ENCODE peak calls at places on chromosome 11, in seven cellular contexts. One of them, this sample, is unnamed.

GRCh38 chr11:96015911-96016565 is 92.1 kb upstream of the MTMR2 start:
- DNase-seq in AG09309: no peak
- DNase-seq in effector CD4-positive, alpha-beta T cell: peak; percentile 30
- DNase-seq in sigmoid colon: no peak
- DNase-seq in fibroblast of lung: no peak
- DNase-seq in SW 1271: no peak
- DNase-seq in NCI-H524: no peak
- DNase-seq in this sample: peak; percentile 18

GRCh38 chr11:33857924-33858323 is 34.0 kb downstream of the LMO2 start:
- DNase-seq in NCI-H524: peak; percentile 40
- DNase-seq in AG09309: peak; percentile 5
- DNase-seq in sigmoid colon: peak; percentile 84
- DNase-seq in fibroblast of lung: peak; percentile 69
- DNase-seq in effector CD4-positive, alpha-beta T cell: peak; percentile 49
- DNase-seq in SW 1271: peak; percentile 42
- DNase-seq in this sample: peak; percentile 80

GRCh38 chr11:12506502-12506921 is 129.1 kb downstream of the PARVA start:
- DNase-seq in AG09309: peak; percentile 57
- DNase-seq in SW 1271: no peak
- DNase-seq in fibroblast of lung: peak; percentile 33
- DNase-seq in effector CD4-positive, alpha-beta T cell: no peak
- DNase-seq in sigmoid colon: no peak
- DNase-seq in NCI-H524: no peak
- DNase-seq in this sample: no peak

GRCh38 chr11:20754957-20755356 is 85.6 kb downstream of the NELL1 start:
- DNase-seq in effector CD4-positive, alpha-beta T cell: no peak
- DNase-seq in sigmoid colon: no peak
- DNase-seq in NCI-H524: no peak
- DNase-seq in SW 1271: no peak
- DNase-seq in fibroblast of lung: no peak
- DNase-seq in AG09309: no peak
- DNase-seq in this sample: peak; percentile 66

GRCh38 chr11:112784323-112785073 is 176.7 kb upstream of the NCAM1 start:
- DNase-seq in effector CD4-positive, alpha-beta T cell: no peak
- DNase-seq in sigmoid colon: peak; percentile 88
- DNase-seq in AG09309: peak; percentile 39
- DNase-seq in SW 1271: no peak
- DNase-seq in NCI-H524: peak; percentile 79
- DNase-seq in fibroblast of lung: peak; percentile 11
- DNase-seq in this sample: peak; percentile 75

GRCh38 chr11:45750439-45750838 is 54.5 kb upstream of the SLC35C1 start:
- DNase-seq in effector CD4-positive, alpha-beta T cell: no peak
- DNase-seq in fibroblast of lung: no peak
- DNase-seq in sigmoid colon: no peak
- DNase-seq in NCI-H524: no peak
- DNase-seq in SW 1271: no peak
- DNase-seq in AG09309: no peak
- DNase-seq in this sample: no peak

GRCh38 chr11:113241190-113242051 is 73.0 kb upstream of the TTC12 start:
- DNase-seq in NCI-H524: no peak
- DNase-seq in sigmoid colon: no peak
- DNase-seq in effector CD4-positive, alpha-beta T cell: no peak
- DNase-seq in SW 1271: no peak
- DNase-seq in fibroblast of lung: peak; percentile 61
- DNase-seq in AG09309: no peak
- DNase-seq in this sample: no peak

GRCh38 chr11:94933225-94934130 is 39.9 kb downstream of the CWC15 start:
- DNase-seq in sigmoid colon: peak; percentile 79
- DNase-seq in effector CD4-positive, alpha-beta T cell: no peak
- DNase-seq in fibroblast of lung: peak; percentile 92
- DNase-seq in SW 1271: peak; percentile 85
- DNase-seq in AG09309: peak; percentile 95
- DNase-seq in NCI-H524: no peak
- DNase-seq in this sample: no peak

GRCh38 chr11:95076416-95076815 is 9.7 kb downstream of the SRSF8 start:
- DNase-seq in NCI-H524: no peak
- DNase-seq in sigmoid colon: no peak
- DNase-seq in AG09309: no peak
- DNase-seq in effector CD4-positive, alpha-beta T cell: no peak
- DNase-seq in fibroblast of lung: peak; percentile 98
- DNase-seq in SW 1271: no peak
- DNase-seq in this sample: no peak

GRCh38 chr11:82927264-82927880 is 25.8 kb downstream of the DDIAS start:
- DNase-seq in fibroblast of lung: peak; percentile 69
- DNase-seq in NCI-H524: peak; percentile 28
- DNase-seq in AG09309: peak; percentile 18
- DNase-seq in sigmoid colon: no peak
- DNase-seq in effector CD4-positive, alpha-beta T cell: peak; percentile 21
- DNase-seq in SW 1271: peak; percentile 85
- DNase-seq in this sample: peak; percentile 46

GRCh38 chr11:57321996-57322880 is 2.5 kb downstream of the TNKS1BP1 start:
- DNase-seq in AG09309: peak; percentile 95
- DNase-seq in SW 1271: peak; percentile 94
- DNase-seq in NCI-H524: no peak
- DNase-seq in sigmoid colon: peak; percentile 97
- DNase-seq in fibroblast of lung: peak; percentile 99
- DNase-seq in effector CD4-positive, alpha-beta T cell: no peak
- DNase-seq in this sample: peak; percentile 91

GRCh38 chr11:79156031-79156430 is 284.8 kb downstream of the TENM4 start:
- DNase-seq in fibroblast of lung: no peak
- DNase-seq in sigmoid colon: no peak
- DNase-seq in NCI-H524: no peak
- DNase-seq in AG09309: no peak
- DNase-seq in effector CD4-positive, alpha-beta T cell: no peak
- DNase-seq in SW 1271: no peak
- DNase-seq in this sample: no peak

GRCh38 chr11:46480909-46481308 is 89.3 kb upstream of the CHRM4 start:
- DNase-seq in SW 1271: no peak
- DNase-seq in NCI-H524: no peak
- DNase-seq in effector CD4-positive, alpha-beta T cell: no peak
- DNase-seq in fibroblast of lung: no peak
- DNase-seq in AG09309: no peak
- DNase-seq in sigmoid colon: no peak
- DNase-seq in this sample: no peak

GRCh38 chr11:78651923-78652602 is 77.4 kb upstream of the NARS2 start:
- DNase-seq in NCI-H524: no peak
- DNase-seq in SW 1271: no peak
- DNase-seq in sigmoid colon: no peak
- DNase-seq in AG09309: no peak
- DNase-seq in fibroblast of lung: no peak
- DNase-seq in effector CD4-positive, alpha-beta T cell: no peak
- DNase-seq in this sample: no peak

GRCh38 chr11:46930089-46930488 is 6.5 kb upstream of the CSTPP1 start:
- DNase-seq in AG09309: no peak
- DNase-seq in NCI-H524: no peak
- DNase-seq in fibroblast of lung: no peak
- DNase-seq in effector CD4-positive, alpha-beta T cell: no peak
- DNase-seq in sigmoid colon: no peak
- DNase-seq in SW 1271: peak; percentile 15
- DNase-seq in this sample: no peak

GRCh38 chr11:114847599-114847998 is 169.3 kb downstream of the NXPE2 start:
- DNase-seq in effector CD4-positive, alpha-beta T cell: no peak
- DNase-seq in AG09309: no peak
- DNase-seq in NCI-H524: peak; percentile 95
- DNase-seq in sigmoid colon: no peak
- DNase-seq in SW 1271: no peak
- DNase-seq in fibroblast of lung: no peak
- DNase-seq in this sample: no peak

GRCh38 chr11:63015521-63016215 is at the start of gene SLC22A8:
- DNase-seq in effector CD4-positive, alpha-beta T cell: no peak
- DNase-seq in AG09309: no peak
- DNase-seq in SW 1271: no peak
- DNase-seq in fibroblast of lung: no peak
- DNase-seq in NCI-H524: no peak
- DNase-seq in sigmoid colon: peak; percentile 45
- DNase-seq in this sample: peak; percentile 69

GRCh38 chr11:67398661-67399563 is 2.7 kb downstream of the PPP1CA start:
- DNase-seq in NCI-H524: no peak
- DNase-seq in sigmoid colon: no peak
- DNase-seq in SW 1271: no peak
- DNase-seq in effector CD4-positive, alpha-beta T cell: no peak
- DNase-seq in fibroblast of lung: no peak
- DNase-seq in AG09309: no peak
- DNase-seq in this sample: no peak

GRCh38 chr11:2378527-2379210 is 1.6 kb downstream of the CD81 start:
- DNase-seq in SW 1271: no peak
- DNase-seq in NCI-H524: no peak
- DNase-seq in fibroblast of lung: peak; percentile 83
- DNase-seq in effector CD4-positive, alpha-beta T cell: no peak
- DNase-seq in sigmoid colon: peak; percentile 88
- DNase-seq in AG09309: no peak
- DNase-seq in this sample: no peak

GRCh38 chr11:8773916-8774537 is 91.4 kb downstream of the RPL27A start:
- DNase-seq in effector CD4-positive, alpha-beta T cell: no peak
- DNase-seq in AG09309: no peak
- DNase-seq in fibroblast of lung: no peak
- DNase-seq in sigmoid colon: no peak
- DNase-seq in SW 1271: no peak
- DNase-seq in NCI-H524: no peak
- DNase-seq in this sample: no peak

GRCh38 chr11:11313902-11314692 is 39.0 kb downstream of the CSNK2A3 start:
- DNase-seq in effector CD4-positive, alpha-beta T cell: no peak
- DNase-seq in NCI-H524: no peak
- DNase-seq in fibroblast of lung: no peak
- DNase-seq in SW 1271: no peak
- DNase-seq in sigmoid colon: no peak
- DNase-seq in AG09309: no peak
- DNase-seq in this sample: no peak

GRCh38 chr11:102306048-102306575 is 11.2 kb upstream of the BIRC3 start:
- DNase-seq in NCI-H524: no peak
- DNase-seq in SW 1271: no peak
- DNase-seq in AG09309: no peak
- DNase-seq in fibroblast of lung: no peak
- DNase-seq in effector CD4-positive, alpha-beta T cell: no peak
- DNase-seq in sigmoid colon: no peak
- DNase-seq in this sample: no peak

GRCh38 chr11:11839718-11840117 is 2.1 kb upstream of the USP47 start:
- DNase-seq in effector CD4-positive, alpha-beta T cell: no peak
- DNase-seq in fibroblast of lung: no peak
- DNase-seq in AG09309: no peak
- DNase-seq in SW 1271: no peak
- DNase-seq in NCI-H524: no peak
- DNase-seq in sigmoid colon: no peak
- DNase-seq in this sample: no peak

GRCh38 chr11:11977206-11977938 is 31.1 kb downstream of the DKK3 start:
- DNase-seq in sigmoid colon: peak; percentile 93
- DNase-seq in AG09309: peak; percentile 65
- DNase-seq in NCI-H524: no peak
- DNase-seq in effector CD4-positive, alpha-beta T cell: no peak
- DNase-seq in SW 1271: peak; percentile 95
- DNase-seq in fibroblast of lung: peak; percentile 87
- DNase-seq in this sample: peak; percentile 51

GRCh38 chr11:4991066-4991465 is 3.6 kb upstream of the OR51L1 start:
- DNase-seq in sigmoid colon: no peak
- DNase-seq in NCI-H524: peak; percentile 16
- DNase-seq in fibroblast of lung: no peak
- DNase-seq in effector CD4-positive, alpha-beta T cell: no peak
- DNase-seq in AG09309: no peak
- DNase-seq in SW 1271: no peak
- DNase-seq in this sample: peak; percentile 3

This sample was measured in H7.